ENCODE peak calls at places on chromosomes 4 and X, in eight cellular contexts. One of them, this sample, is unnamed.
A peak's percentile ranks its signal among the peaks of the same experiment; 100 is the strongest.

GRCh38 chr4:52588771-52589591 is 70.1 kb downstream of the USP46 start:
- DNase-seq in HFFc6: peak; percentile 58
- DNase-seq in occipital lobe: no peak
- DNase-seq in cerebellar cortex: no peak
- DNase-seq in aorta: no peak
- DNase-seq in hepatocyte: no peak
- DNase-seq in lung: no peak
- DNase-seq in stimulated activated effector memory CD8-positive, alpha-beta T cell treated with anti-CD3 and anti-CD28 coated beads, Interleukin-12 subunit alpha, Interleukin-12 subunit beta, amount 100 ng/mL, for 72 hours: no peak
- DNase-seq in this sample: no peak

GRCh38 chrX:5959286-5959685 is 269.4 kb downstream of the NLGN4X start:
- DNase-seq in HFFc6: no peak
- DNase-seq in occipital lobe: no peak
- DNase-seq in cerebellar cortex: no peak
- DNase-seq in aorta: no peak
- DNase-seq in hepatocyte: no peak
- DNase-seq in lung: no peak
- DNase-seq in stimulated activated effector memory CD8-positive, alpha-beta T cell treated with anti-CD3 and anti-CD28 coated beads, Interleukin-12 subunit alpha, Interleukin-12 subunit beta, amount 100 ng/mL, for 72 hours: no peak
- DNase-seq in this sample: no peak

GRCh38 chr4:40629401-40630334 is at the start of gene RBM47:
- DNase-seq in HFFc6: peak; percentile 13
- DNase-seq in occipital lobe: peak; percentile 12
- DNase-seq in cerebellar cortex: peak; percentile 73
- DNase-seq in aorta: peak; percentile 87
- DNase-seq in hepatocyte: peak; percentile 90
- DNase-seq in lung: peak; percentile 86
- DNase-seq in stimulated activated effector memory CD8-positive, alpha-beta T cell treated with anti-CD3 and anti-CD28 coated beads, Interleukin-12 subunit alpha, Interleukin-12 subunit beta, amount 100 ng/mL, for 72 hours: no peak
- DNase-seq in this sample: peak; percentile 37

GRCh38 chr4:6270691-6271121 is 1.1 kb downstream of the WFS1 start:
- DNase-seq in HFFc6: no peak
- DNase-seq in occipital lobe: no peak
- DNase-seq in cerebellar cortex: no peak
- DNase-seq in aorta: peak; percentile 68
- DNase-seq in hepatocyte: no peak
- DNase-seq in lung: no peak
- DNase-seq in stimulated activated effector memory CD8-positive, alpha-beta T cell treated with anti-CD3 and anti-CD28 coated beads, Interleukin-12 subunit alpha, Interleukin-12 subunit beta, amount 100 ng/mL, for 72 hours: no peak
- DNase-seq in this sample: no peak

GRCh38 chrX:120305531-120306145 is 5.6 kb downstream of the TMEM255A start:
- DNase-seq in HFFc6: no peak
- DNase-seq in occipital lobe: no peak
- DNase-seq in cerebellar cortex: no peak
- DNase-seq in aorta: no peak
- DNase-seq in hepatocyte: peak; percentile 4
- DNase-seq in lung: no peak
- DNase-seq in stimulated activated effector memory CD8-positive, alpha-beta T cell treated with anti-CD3 and anti-CD28 coated beads, Interleukin-12 subunit alpha, Interleukin-12 subunit beta, amount 100 ng/mL, for 72 hours: no peak
- DNase-seq in this sample: no peak

GRCh38 chr4:1474126-1475090 is 68.2 kb upstream of the NKX1-1 start:
- DNase-seq in HFFc6: no peak
- DNase-seq in occipital lobe: no peak
- DNase-seq in cerebellar cortex: no peak
- DNase-seq in aorta: no peak
- DNase-seq in hepatocyte: no peak
- DNase-seq in lung: no peak
- DNase-seq in stimulated activated effector memory CD8-positive, alpha-beta T cell treated with anti-CD3 and anti-CD28 coated beads, Interleukin-12 subunit alpha, Interleukin-12 subunit beta, amount 100 ng/mL, for 72 hours: no peak
- DNase-seq in this sample: no peak

GRCh38 chr4:170242471-170242870 is 152.7 kb upstream of the AADAT start:
- DNase-seq in HFFc6: no peak
- DNase-seq in occipital lobe: no peak
- DNase-seq in cerebellar cortex: no peak
- DNase-seq in aorta: no peak
- DNase-seq in hepatocyte: no peak
- DNase-seq in lung: no peak
- DNase-seq in stimulated activated effector memory CD8-positive, alpha-beta T cell treated with anti-CD3 and anti-CD28 coated beads, Interleukin-12 subunit alpha, Interleukin-12 subunit beta, amount 100 ng/mL, for 72 hours: no peak
- DNase-seq in this sample: no peak

GRCh38 chr4:1241936-1242505 is 6.9 kb downstream of the CTBP1 start:
- DNase-seq in HFFc6: no peak
- DNase-seq in occipital lobe: no peak
- DNase-seq in cerebellar cortex: peak; percentile 51
- DNase-seq in aorta: peak; percentile 70
- DNase-seq in hepatocyte: peak; percentile 4
- DNase-seq in lung: no peak
- DNase-seq in stimulated activated effector memory CD8-positive, alpha-beta T cell treated with anti-CD3 and anti-CD28 coated beads, Interleukin-12 subunit alpha, Interleukin-12 subunit beta, amount 100 ng/mL, for 72 hours: no peak
- DNase-seq in this sample: no peak

GRCh38 chr4:138390286-138390685 is 148.1 kb upstream of the SLC7A11 start:
- DNase-seq in HFFc6: no peak
- DNase-seq in occipital lobe: no peak
- DNase-seq in cerebellar cortex: no peak
- DNase-seq in aorta: no peak
- DNase-seq in hepatocyte: no peak
- DNase-seq in lung: no peak
- DNase-seq in stimulated activated effector memory CD8-positive, alpha-beta T cell treated with anti-CD3 and anti-CD28 coated beads, Interleukin-12 subunit alpha, Interleukin-12 subunit beta, amount 100 ng/mL, for 72 hours: no peak
- DNase-seq in this sample: peak; percentile 33

GRCh38 chr4:169410839-169411770 is 140.3 kb upstream of the SH3RF1 start:
- DNase-seq in HFFc6: peak; percentile 80
- DNase-seq in occipital lobe: no peak
- DNase-seq in cerebellar cortex: no peak
- DNase-seq in aorta: no peak
- DNase-seq in hepatocyte: peak; percentile 10
- DNase-seq in lung: no peak
- DNase-seq in stimulated activated effector memory CD8-positive, alpha-beta T cell treated with anti-CD3 and anti-CD28 coated beads, Interleukin-12 subunit alpha, Interleukin-12 subunit beta, amount 100 ng/mL, for 72 hours: peak; percentile 63
- DNase-seq in this sample: no peak